ENCODE peak calls at places on chromosomes 2 and 18, in five cellular contexts. G, H, X, J and K are unnamed samples.

GRCh38 chr2:175035806-175036205 is 30.6 kb upstream of the CHN1 start:
- DNase-seq in G (no peak), H (no peak), X (no peak), J (no peak), K (no peak)

GRCh38 chr2:215729985-215730620 is 283.2 kb downstream of the MREG start:
- DNase-seq in G (peak), J (no peak), H (peak), X (no peak), K (no peak)

GRCh38 chr2:216406861-216407260 is 5.4 kb upstream of the SMARCAL1 start:
- DNase-seq in G (no peak), H (no peak), J (no peak), X (no peak), K (no peak)

GRCh38 chr18:49560277-49561126 is 1.4 kb upstream of the LIPG start:
- DNase-seq in J (peak), G (peak), H (no peak), X (peak), K (no peak)

GRCh38 chr2:70141754-70142589 is 48.8 kb downstream of the C2orf42 start:
- DNase-seq in G (no peak), X (no peak), H (peak), J (no peak), K (no peak)

GRCh38 chr2:11541693-11542274 is 7.9 kb downstream of the GREB1 start:
- DNase-seq in X (no peak), J (no peak), H (no peak), G (no peak), K (no peak)

GRCh38 chr18:55862693-55863485 is 274.9 kb upstream of the TCF4 start:
- DNase-seq in J (no peak), H (no peak), G (peak), X (no peak), K (no peak)

GRCh38 chr2:121888189-121888557 is 132.7 kb downstream of the TSN start:
- DNase-seq in G (no peak), X (no peak), J (no peak), H (no peak), K (no peak)

GRCh38 chr18:48563027-48563426 is 24.2 kb downstream of the CTIF start:
- DNase-seq in J (no peak), G (peak), X (no peak), H (peak), K (peak)

GRCh38 chr2:174787485-174788205 is 23.4 kb upstream of the CHRNA1 start:
- DNase-seq in X (no peak), H (peak), G (peak), J (no peak), K (peak)

GRCh38 chr2:127448526-127448925 is 30.3 kb downstream of the PROC start:
- DNase-seq in G (peak), X (no peak), H (peak), J (no peak), K (no peak)

GRCh38 chr2:860259-860855 is 90.3 kb upstream of the SNTG2 start:
- DNase-seq in G (no peak), H (no peak), J (no peak), X (no peak), K (no peak)

GRCh38 chr2:28567076-28567471 is 71.2 kb downstream of the PLB1 start:
- DNase-seq in J (no peak), H (no peak), G (peak), X (no peak), K (no peak)

GRCh38 chr2:226115102-226115831 is 684.4 kb downstream of the IRS1 start:
- DNase-seq in X (no peak), G (peak), J (no peak), H (peak), K (peak)

GRCh38 chr2:73859721-73860586 is 31.2 kb downstream of the STAMBP start:
- DNase-seq in X (no peak), H (peak), J (no peak), G (peak), K (peak)

GRCh38 chr2:108354171-108354570 is 23.6 kb upstream of the SULT1C4 start:
- DNase-seq in H (no peak), X (no peak), G (no peak), J (no peak), K (no peak)

GRCh38 chr2:106581755-106582430 is 94.7 kb downstream of the CD8B2 start:
- DNase-seq in H (peak), X (peak), J (peak), G (peak), K (peak)

GRCh38 chr18:73318732-73319479 is 451.1 kb upstream of the NETO1 start:
- DNase-seq in X (no peak), J (no peak), G (no peak), H (peak), K (peak)

GRCh38 chr18:24631238-24632025 is 171.0 kb downstream of the HRH4 start:
- DNase-seq in X (no peak), H (no peak), J (peak), G (no peak), K (no peak)

GRCh38 chr2:233026211-233026813 is 6.2 kb upstream of the NEU2 start:
- DNase-seq in J (no peak), H (peak), X (no peak), G (peak), K (no peak)

GRCh38 chr2:25178976-25179375 is 10.6 kb upstream of the POMC start:
- DNase-seq in X (no peak), H (no peak), J (no peak), G (no peak), K (no peak)

GRCh38 chr18:77059294-77059916 is 73.2 kb downstream of the MBP start:
- DNase-seq in G (peak), H (no peak), X (no peak), J (no peak), K (no peak)

GRCh38 chr2:214934006-214934405 is 124.5 kb upstream of the BARD1 start:
- DNase-seq in H (peak), G (no peak), J (no peak), X (no peak), K (no peak)

GRCh38 chr2:206642075-206643025 is at the start of gene FAM237A:
- DNase-seq in J (peak), H (peak), X (no peak), G (peak), K (peak)

GRCh38 chr2:66539452-66539851 is 104.5 kb downstream of the MEIS1 start:
- DNase-seq in H (peak), X (no peak), G (peak), J (no peak), K (peak)

GRCh38 chr2:120230515-120231471 is 7.6 kb upstream of the TMEM185B start:
- DNase-seq in H (no peak), J (no peak), X (peak), G (no peak), K (no peak)
- H3K4me3 ChIP-seq in H (no peak), J (no peak), X (peak), G (no peak), K (no peak)

GRCh38 chr2:168079236-168079635 is 168.2 kb downstream of the STK39 start:
- DNase-seq in X (no peak), H (no peak), J (peak), G (no peak), K (no peak)
- H3K4me3 ChIP-seq in X (no peak), H (no peak), J (no peak), G (no peak), K (no peak)

DNA sequence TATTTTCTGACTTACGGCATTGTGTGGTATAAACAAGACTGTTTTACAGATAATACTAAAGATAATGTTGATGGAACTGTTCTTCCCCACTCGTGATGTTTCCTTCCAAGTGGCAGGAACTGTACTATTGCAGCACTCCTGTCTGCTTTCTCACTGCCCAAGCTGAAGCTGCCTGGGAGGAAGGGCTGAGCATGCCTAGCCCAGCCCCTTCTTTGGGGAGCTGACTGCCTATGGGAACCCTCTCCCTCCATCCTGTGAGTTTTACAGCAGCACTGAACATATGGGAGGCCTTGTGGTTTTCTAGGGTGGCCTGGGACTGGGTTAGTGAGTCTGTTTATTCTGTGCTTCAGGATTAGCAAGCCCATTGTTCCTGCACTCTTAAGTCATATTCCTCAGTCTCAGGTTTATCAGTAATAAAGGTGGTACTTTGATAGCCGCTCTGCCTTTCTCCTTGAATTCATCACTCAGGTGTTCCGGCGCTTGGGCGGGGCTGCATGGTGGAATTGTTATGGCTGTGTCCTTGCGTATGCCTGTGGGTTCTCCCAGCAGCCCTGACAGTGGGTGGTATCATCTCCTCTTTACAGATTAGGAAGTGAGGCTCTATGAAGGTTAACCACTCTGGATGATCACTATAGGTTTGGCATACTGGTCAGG is 379.7 kb downstream of the PTPRM start:
- DNase-seq in G (peak), H (peak), J (peak), X (peak), K (peak)
- H3K4me3 ChIP-seq in G (peak), H (peak), J (peak), X (no peak), K (peak)

GRCh38 chr2:2326053-2326452 is 5.0 kb downstream of the MYT1L start:
- DNase-seq in G (no peak), J (no peak), X (no peak), H (no peak), K (no peak)

GRCh38 chr2:2326653-2327052 is 4.4 kb downstream of the MYT1L start:
- DNase-seq in G (no peak), J (no peak), H (no peak), X (no peak), K (no peak)

GRCh38 chr2:2324119-2324518 is 7.0 kb downstream of the MYT1L start:
- DNase-seq in X (no peak), J (no peak), G (no peak), H (no peak), K (no peak)

GRCh38 chr2:2324565-2325101 is 6.4 kb downstream of the MYT1L start:
- DNase-seq in X (no peak), G (no peak), H (no peak), J (no peak), K (no peak)

DNA sequence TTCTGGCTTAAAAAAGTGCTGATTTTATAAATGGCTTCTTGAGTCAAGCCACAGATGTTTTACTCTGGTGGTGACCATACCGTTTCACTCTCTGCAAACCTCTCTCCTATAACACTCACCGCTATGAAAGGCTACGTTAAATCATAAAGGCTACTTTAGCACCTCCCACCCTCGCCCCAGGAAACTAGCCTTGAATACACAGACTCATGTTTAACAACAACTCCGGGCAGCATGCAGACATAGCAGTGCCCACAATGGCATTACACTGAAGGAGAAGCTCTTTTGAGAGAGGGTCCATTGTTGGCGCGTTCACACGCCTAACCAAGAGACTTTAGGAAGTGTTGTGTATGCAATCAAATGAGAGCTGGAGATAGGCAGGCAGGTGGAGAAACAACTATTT is 5.5 kb downstream of the MYT1L start:
- DNase-seq in J (no peak), X (no peak), G (no peak), H (no peak), K (no peak)
- H3K4me3 ChIP-seq in J (no peak), X (no peak), G (no peak), H (no peak), K (no peak)

GRCh38 chr2:213151437-213152064 is at the start of gene IKZF2:
- DNase-seq in X (peak), G (peak), H (peak), J (peak), K (peak)

GRCh38 chr2:213152065-213152794 is 818 bp upstream of the IKZF2 start:
- DNase-seq in G (peak), J (peak), H (peak), X (peak), K (peak)

GRCh38 chr2:213150315-213150951 is 979 bp downstream of the IKZF2 start:
- DNase-seq in H (peak), X (peak), G (peak), J (peak), K (no peak)

GRCh38 chr2:213149949-213150314 is 1.5 kb downstream of the IKZF2 start:
- DNase-seq in J (no peak), H (no peak), G (no peak), X (no peak), K (no peak)

GRCh38 chr2:213152888-213153287 is 1.5 kb upstream of the IKZF2 start:
- DNase-seq in J (no peak), X (no peak), H (no peak), G (no peak), K (no peak)
- H3K4me3 ChIP-seq in J (peak), X (peak), H (peak), G (peak), K (peak)

DNA sequence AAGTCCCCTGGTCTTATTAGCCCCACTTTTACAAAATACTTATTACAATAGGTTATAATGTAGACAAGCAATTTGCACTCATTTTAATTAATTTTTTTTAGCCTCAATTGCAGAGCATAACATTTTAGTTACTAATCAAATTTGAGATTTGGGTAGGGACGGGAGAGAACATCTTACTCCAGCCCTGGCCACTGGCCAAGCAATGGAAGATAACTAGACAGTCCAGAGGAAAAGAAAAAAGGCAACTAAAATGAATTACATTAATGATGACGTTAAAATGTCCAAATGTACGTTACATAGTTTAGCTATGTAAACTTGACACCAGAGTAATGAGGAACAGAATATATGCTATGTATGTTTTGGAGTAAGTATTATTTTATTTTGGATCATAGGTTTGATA is 11.0 kb upstream of the CAVIN2 start:
- DNase-seq in H (no peak), G (no peak), J (no peak), X (no peak), K (no peak)
- H3K4me3 ChIP-seq in H (no peak), G (no peak), J (no peak), X (no peak), K (no peak)

DNA sequence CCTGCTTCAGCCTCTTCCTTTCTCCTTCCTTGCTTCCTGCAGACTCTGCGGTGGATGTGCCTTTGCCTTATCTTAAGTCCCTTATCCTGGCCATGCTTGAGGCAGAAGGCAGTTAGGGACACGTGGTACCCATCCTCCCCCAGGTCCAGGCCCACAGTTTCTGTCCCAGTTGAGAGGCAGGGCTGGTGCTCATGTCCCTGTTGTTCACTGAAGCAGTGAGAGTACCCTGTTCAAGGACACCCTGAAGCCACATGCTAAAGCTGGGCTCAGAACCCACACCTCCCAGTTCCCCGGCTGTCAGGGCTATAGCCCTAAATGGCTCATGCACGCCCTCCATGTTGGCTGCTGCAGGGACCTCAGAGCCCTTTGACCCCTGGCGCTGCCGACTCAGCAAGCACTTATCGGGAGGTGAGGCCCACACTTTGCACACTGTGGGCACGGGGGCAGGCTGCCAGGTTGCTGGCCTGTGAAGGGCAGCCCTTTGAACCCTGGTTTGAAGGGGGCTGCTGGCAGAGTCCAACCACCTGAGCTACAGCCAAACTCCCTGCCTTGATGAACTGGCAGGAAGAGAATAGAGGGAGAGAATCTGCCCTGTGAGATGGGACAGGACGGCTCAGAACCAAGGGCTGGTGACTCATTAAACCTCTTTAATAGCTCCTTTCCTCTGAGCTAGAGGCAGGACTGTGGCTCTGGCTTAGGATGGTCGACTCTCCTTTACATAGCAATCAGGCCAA is 6.3 kb downstream of the KHK start:
- DNase-seq in G (peak), X (no peak), H (no peak), J (peak), K (no peak)
- H3K4me3 ChIP-seq in G (no peak), X (no peak), H (no peak), J (no peak), K (no peak)